ENCODE peak calls at places on chromosomes 16 and 17, in ten cellular contexts. Y, T, Z, H, B, P, Q, V, I and W are unnamed samples.

GRCh38 chr16:89917773-89918452 is 749 bp upstream of the MC1R start:
- DNase-seq in Y (peak), T (peak), Z (peak), H (peak), B (peak), P (peak), Q (peak), V (no peak), I (peak), W (peak)

GRCh38 chr16:87333101-87333500 is 15.9 kb upstream of the C16orf95 start:
- DNase-seq in Y (no peak), T (no peak), Z (no peak), H (no peak), B (no peak), P (peak), Q (no peak), V (no peak), I (no peak), W (no peak)

GRCh38 chr16:457732-458400 is 32.4 kb downstream of the RAB11FIP3 start:
- DNase-seq in Y (no peak), T (no peak), Z (no peak), H (no peak), B (peak), P (no peak), Q (no peak), V (no peak), I (no peak), W (no peak)

GRCh38 chr17:61635913-61636432 is 45.0 kb upstream of the NACA2 start:
- DNase-seq in Y (peak), T (no peak), Z (peak), H (peak), B (peak), P (no peak), Q (peak), V (peak), I (peak), W (peak)

GRCh38 chr16:85746431-85747227 is 4.3 kb downstream of the C16orf74 start:
- DNase-seq in Y (no peak), T (no peak), Z (no peak), H (peak), B (no peak), P (no peak), Q (no peak), V (peak), I (no peak), W (no peak)

GRCh38 chr17:55717898-55718735 is 4.5 kb downstream of the TMEM100 start:
- DNase-seq in Y (peak), T (no peak), Z (peak), H (peak), B (peak), P (peak), Q (peak), V (peak), I (peak), W (peak)

GRCh38 chr17:60491771-60492170 is 34.3 kb downstream of the APPBP2 start:
- DNase-seq in Y (no peak), T (no peak), Z (no peak), H (no peak), B (no peak), P (no peak), Q (no peak), V (no peak), I (no peak), W (no peak)

GRCh38 chr17:17729620-17730249 is 48.5 kb downstream of the RAI1 start:
- DNase-seq in Y (peak), T (no peak), Z (peak), H (no peak), B (peak), P (no peak), Q (no peak), V (no peak), I (peak), W (no peak)